ENCODE peak calls at places on chromosomes 1 and 21, in four cellular contexts. P is fibroblast of lung, X is MM.1S, D is GM12878. F is an unnamed sample.

GRCh38 chr21:44083631-44084291 is 23.4 kb upstream of the PWP2 start:
- DNase-seq in P (no peak), X (no peak), D (no peak), F (no peak)

GRCh38 chr1:245686006-245686405 is 531.2 kb downstream of the KIF26B start:
- DNase-seq in P (no peak), X (no peak), D (no peak), F (no peak)

GRCh38 chr1:14365226-14365994 is 233.1 kb upstream of the KAZN start:
- DNase-seq in P (no peak), X (no peak), D (no peak), F (no peak)

GRCh38 chr21:18801468-18801867 is 397.9 kb upstream of the TMPRSS15 start:
- DNase-seq in P (no peak), X (peak), D (no peak), F (peak)

GRCh38 chr1:40299366-40300248 is 17.5 kb downstream of the COL9A2 start:
- DNase-seq in P (peak), X (no peak), D (no peak), F (no peak)

GRCh38 chr1:72202761-72203160 is 79.6 kb downstream of the NEGR1 start:
- DNase-seq in P (no peak), X (no peak), D (no peak), F (no peak)

GRCh38 chr1:18945401-18945849 is 11.1 kb downstream of the IFFO2 start:
- DNase-seq in P (peak), X (no peak), D (no peak), F (peak)

GRCh38 chr1:44786138-44786840 is 1.7 kb downstream of the BEST4 start:
- DNase-seq in P (peak), X (peak), D (no peak), F (peak)

GRCh38 chr1:25898223-25899015 is 7.8 kb downstream of the STMN1 start:
- DNase-seq in P (no peak), X (no peak), D (no peak), F (no peak)

GRCh38 chr1:52970149-52970548 is 43.1 kb downstream of the SCP2 start:
- DNase-seq in P (peak), X (no peak), D (no peak), F (peak)

GRCh38 chr1:202968895-202969295 is 1.8 kb upstream of the CYB5R1 start:
- DNase-seq in P (peak), X (peak), D (peak), F (peak)

GRCh38 chr1:29473167-29473855 is 237.0 kb downstream of the PTPRU start:
- DNase-seq in P (no peak), X (no peak), D (no peak), F (no peak)

GRCh38 chr1:54728027-54728426 is 12.4 kb downstream of the TTC4 start:
- DNase-seq in P (no peak), X (no peak), D (no peak), F (no peak)

GRCh38 chr1:8463144-8463927 is 145.4 kb downstream of the SLC45A1 start:
- DNase-seq in P (peak), X (no peak), D (no peak), F (peak)

GRCh38 chr1:242402956-242403355 is 121.5 kb downstream of the PLD5 start:
- DNase-seq in P (no peak), X (no peak), D (no peak), F (no peak)

GRCh38 chr1:206955476-206956312 is 9.4 kb upstream of the PIGR start:
- DNase-seq in P (peak), X (no peak), D (no peak), F (peak)

GRCh38 chr1:14296795-14297194 is 301.7 kb upstream of the KAZN start:
- DNase-seq in P (peak), X (no peak), D (no peak), F (no peak)

GRCh38 chr21:45550552-45551210 is 8.4 kb upstream of the SLC19A1 start:
- DNase-seq in P (peak), X (no peak), D (peak), F (no peak)

DNA sequence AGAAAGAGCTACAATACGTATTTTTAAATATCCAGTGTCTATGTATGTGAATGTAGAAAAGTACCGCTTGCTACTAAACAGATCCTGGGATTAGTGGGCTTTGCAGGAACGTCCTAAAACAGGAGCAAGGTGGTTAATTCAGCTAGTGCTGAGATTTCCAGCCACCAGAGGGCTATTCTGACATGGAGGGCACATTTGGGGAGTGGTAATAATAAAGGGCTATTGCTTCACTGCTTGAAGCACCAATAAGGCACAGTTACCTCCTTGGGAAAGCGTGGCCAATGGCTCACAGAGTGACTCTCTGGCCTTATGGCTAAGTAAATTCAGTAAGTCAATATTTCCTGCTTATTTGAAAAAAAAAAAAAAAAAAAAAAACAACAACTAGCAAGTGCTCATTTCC is 152.4 kb downstream of the GABPA start:
- DNase-seq in P (peak), X (no peak), D (no peak), F (no peak)
- TF ChIP-seq CTCF in P (peak), X (no peak), D (no peak), F (no peak)

DNA sequence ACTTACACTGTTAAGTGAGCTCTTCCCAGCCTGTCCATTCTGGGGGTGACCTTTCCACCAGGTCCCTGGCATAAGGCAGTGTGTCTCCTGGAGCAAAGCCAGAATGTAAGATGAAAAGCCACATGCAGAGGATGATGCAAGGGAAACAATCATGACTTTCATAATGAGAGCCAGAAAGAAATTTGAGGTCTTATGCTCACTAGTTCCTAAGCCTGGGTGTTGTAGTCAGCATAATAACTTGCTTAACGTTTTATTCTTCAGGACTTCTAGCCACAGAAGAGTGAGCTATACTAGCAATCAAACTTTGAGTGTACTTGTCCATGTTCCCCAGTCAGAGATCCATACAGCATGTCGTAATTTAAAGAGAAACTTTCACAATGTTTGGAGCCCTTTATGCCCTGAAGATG is 60.6 kb upstream of the FOXD3 start:
- DNase-seq in P (peak), X (no peak), D (no peak), F (no peak)
- H2AFZ ChIP-seq in P (no peak), X (no peak), D (no peak), F (no peak)

DNA sequence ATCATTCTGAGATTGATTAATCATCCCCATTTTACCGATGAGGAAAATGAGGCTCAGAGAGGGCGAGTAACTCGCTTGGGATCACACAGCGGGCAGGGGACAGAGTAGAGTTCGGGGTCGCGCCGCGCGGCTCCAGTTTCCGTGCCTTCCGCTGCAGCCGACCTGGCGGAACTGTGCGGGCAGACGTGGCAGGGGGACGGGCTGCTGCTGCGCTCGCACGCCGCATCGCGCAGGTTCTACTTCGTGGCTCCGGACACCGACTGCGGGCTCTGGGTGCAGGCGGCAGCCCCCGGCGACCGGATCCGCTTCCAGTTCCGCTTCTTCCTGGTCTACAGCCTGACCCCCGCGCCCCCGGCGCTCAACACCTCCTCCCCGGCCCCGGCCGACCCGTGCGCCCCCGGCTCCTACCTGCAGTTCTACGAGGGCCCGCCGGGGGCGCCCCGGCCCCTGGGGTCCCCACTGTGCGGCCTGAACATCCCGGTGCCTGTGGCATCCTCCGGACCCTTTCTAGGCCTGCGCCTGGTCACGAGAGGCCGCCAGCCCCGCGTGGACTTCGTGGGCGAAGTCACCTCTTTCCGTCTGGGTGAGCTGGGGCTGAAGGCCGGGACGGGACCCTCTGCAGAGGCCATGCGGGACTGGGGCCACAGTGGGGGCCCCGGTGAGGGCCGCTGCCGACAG is 2.3 kb downstream of the LDLRAD2 start:
- DNase-seq in P (no peak), X (no peak), D (no peak), F (peak)
- TF ChIP-seq CTCF in P (peak), X (peak), D (peak), F (peak)

GRCh38 chr1:197845886-197846285 is 56.5 kb upstream of the C1orf53 start:
- DNase-seq in P (no peak), X (no peak), D (no peak), F (no peak)

GRCh38 chr1:197850042-197850441 is 52.4 kb upstream of the C1orf53 start:
- DNase-seq in P (no peak), X (no peak), D (no peak), F (no peak)

DNA sequence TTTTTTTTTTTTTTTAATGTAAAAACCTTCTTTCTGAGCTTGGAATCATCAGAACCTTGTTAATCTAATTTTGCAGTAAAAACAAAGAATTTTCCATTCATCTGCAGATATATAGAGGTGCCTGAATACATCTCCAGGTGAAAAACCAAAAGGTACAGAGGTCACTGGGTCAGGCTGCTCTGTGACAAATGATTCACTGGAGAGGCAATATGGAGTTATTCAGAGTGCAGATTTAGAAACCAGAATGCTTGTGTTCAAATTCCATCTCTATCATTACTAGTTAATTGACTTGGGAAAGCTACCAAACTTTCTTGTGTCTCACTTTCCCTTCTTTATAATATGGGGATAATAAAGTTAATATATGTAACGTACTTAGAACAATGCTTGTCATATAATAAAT is 51.5 kb upstream of the C1orf53 start:
- DNase-seq in P (no peak), X (no peak), D (no peak), F (no peak)
- H2AFZ ChIP-seq in P (no peak), X (no peak), D (no peak), F (no peak)

DNA sequence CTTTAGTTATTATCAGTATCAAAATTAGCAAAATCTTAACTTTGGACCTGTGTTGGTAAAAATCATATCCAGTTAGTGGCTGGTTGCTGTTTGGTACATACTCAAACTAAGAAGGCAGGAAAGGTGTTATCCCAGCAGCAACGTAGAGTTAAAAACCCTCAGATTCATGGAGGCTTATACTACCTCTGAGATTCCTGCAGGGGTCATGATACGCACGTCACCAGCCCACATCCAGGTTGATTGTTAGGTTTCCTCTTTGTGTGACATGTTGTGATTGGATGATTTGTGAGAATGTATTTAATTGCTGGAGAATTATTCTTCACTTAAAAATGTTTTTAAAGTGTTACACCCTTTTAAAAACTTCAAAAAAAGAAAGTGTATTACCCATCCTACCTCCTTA is 423.3 kb upstream of the ADGRL2 start:
- DNase-seq in P (no peak), X (no peak), D (no peak), F (no peak)
- TF ChIP-seq CTCF in P (no peak), X (no peak), D (no peak), F (no peak)

F was measured in hepatocyte.